ENCODE peak calls at places on chromosomes 1 and 21, in five cellular contexts. J is foreskin fibroblast; P is stimulated activated CD8-positive, alpha-beta memory T cell treated with anti-CD3 and anti-CD28 coated beads, Interleukin-4, amount 100 ng/mL, for 24 hours; C is EL; A is GM18507. M is an unnamed sample.

GRCh38 chr1:4004635-4005430 is 104.8 kb upstream of the C1orf174 start:
- DNase-seq in J (no peak), P (no peak), C (no peak), A (no peak), M (no peak)

GRCh38 chr1:227734546-227734857 is 600 bp downstream of the JMJD4 start:
- DNase-seq in J (peak; percentile 19), P (no peak), C (peak; percentile 13), A (no peak), M (no peak)

GRCh38 chr1:167924102-167924501 is 10.2 kb upstream of the ADCY10 start:
- DNase-seq in J (no peak), P (no peak), C (no peak), A (no peak), M (no peak)

GRCh38 chr1:30522031-30523004 is 201.1 kb downstream of the MATN1 start:
- DNase-seq in J (peak; percentile 77), P (no peak), C (peak; percentile 45), A (no peak), M (peak; percentile 47)

GRCh38 chr21:28893687-28894086 is 99.0 kb downstream of the LTN1 start:
- DNase-seq in J (no peak), P (no peak), C (no peak), A (no peak), M (no peak)

GRCh38 chr21:23398726-23399125 is 2208.6 kb downstream of the MRPL39 start:
- DNase-seq in J (no peak), P (no peak), C (no peak), A (no peak), M (no peak)

GRCh38 chr1:32242341-32242851 is 4.6 kb upstream of the FAM167B start:
- DNase-seq in J (peak; percentile 62), P (no peak), C (peak; percentile 40), A (no peak), M (no peak)

GRCh38 chr1:23562138-23562819 is 3.0 kb upstream of the ID3 start:
- DNase-seq in J (peak; percentile 99), P (no peak), C (peak; percentile 99), A (no peak), M (peak; percentile 98)

GRCh38 chr1:10835423-10836421 is 39.3 kb upstream of the CASZ1 start:
- DNase-seq in J (peak; percentile 37), P (no peak), C (peak; percentile 44), A (no peak), M (no peak)

GRCh38 chr1:98429851-98430496 is 231.5 kb upstream of the SNX7 start:
- DNase-seq in J (no peak), P (no peak), C (no peak), A (no peak), M (no peak)

GRCh38 chr1:203208181-203208580 is 21.3 kb downstream of the CHIT1 start:
- DNase-seq in J (no peak), P (no peak), C (no peak), A (no peak), M (no peak)

GRCh38 chr1:187013582-187014200 is 184.9 kb downstream of the PLA2G4A start:
- DNase-seq in J (no peak), P (no peak), C (peak; percentile 9), A (no peak), M (no peak)

GRCh38 chr1:67059331-67059730 is 5.4 kb upstream of the SLC35D1 start:
- DNase-seq in J (peak; percentile 53), P (no peak), C (peak; percentile 15), A (no peak), M (no peak)

GRCh38 chr1:74180490-74180889 is 17.5 kb downstream of the LRRIQ3 start:
- DNase-seq in J (peak; percentile 1), P (no peak), C (no peak), A (no peak), M (no peak)

GRCh38 chr1:47918257-47918867 is 78.8 kb downstream of the TRABD2B start:
- DNase-seq in J (no peak), P (no peak), C (no peak), A (no peak), M (no peak)

GRCh38 chr21:41960386-41960785 is 6.6 kb upstream of the C2CD2 start:
- DNase-seq in J (no peak), P (no peak), C (no peak), A (no peak), M (no peak)

GRCh38 chr21:46141767-46142580 is 13.4 kb downstream of the FTCD start:
- DNase-seq in J (no peak), P (no peak), C (no peak), A (no peak), M (no peak)

GRCh38 chr1:178020968-178021640 is 51.2 kb upstream of the SEC16B start:
- DNase-seq in J (no peak), P (no peak), C (no peak), A (no peak), M (no peak)

GRCh38 chr1:50139339-50139738 is 30.6 kb downstream of the ELAVL4 start:
- DNase-seq in J (no peak), P (no peak), C (no peak), A (no peak), M (no peak)

GRCh38 chr1:153538315-153538821 is 2.4 kb downstream of the S100A5 start:
- DNase-seq in J (peak; percentile 82), P (no peak), C (peak; percentile 64), A (no peak), M (peak; percentile 62)

GRCh38 chr1:143699115-143699514 is 272.7 kb downstream of the FAM72C start:
- DNase-seq in J (no peak), P (no peak), C (no peak), A (no peak), M (no peak)

GRCh38 chr1:66506393-66506687 is 27.6 kb upstream of the SGIP1 start:
- DNase-seq in J (no peak), P (no peak), C (no peak), A (no peak), M (no peak)

GRCh38 chr1:201985355-201985754 is 2.9 kb downstream of the RNPEP start:
- DNase-seq in J (no peak), P (no peak), C (no peak), A (no peak), M (no peak)

GRCh38 chr1:80731241-80731894 is 1069.4 kb upstream of the ADGRL2 start:
- DNase-seq in J (no peak), P (no peak), C (no peak), A (no peak), M (no peak)

GRCh38 chr1:234069760-234070159 is 165.3 kb downstream of the SLC35F3 start:
- DNase-seq in J (no peak), P (no peak), C (no peak), A (no peak), M (no peak)

GRCh38 chr1:158101455-158101854 is 79.2 kb upstream of the CD1D start:
- DNase-seq in J (no peak), P (no peak), C (no peak), A (no peak), M (no peak)

GRCh38 chr1:184472117-184472516 is 85.3 kb downstream of the C1orf21 start:
- DNase-seq in J (no peak), P (no peak), C (no peak), A (no peak), M (no peak)

GRCh38 chr1:91958926-91959325 is 9.7 kb downstream of the BRDT start:
- DNase-seq in J (no peak), P (no peak), C (no peak), A (no peak), M (no peak)

GRCh38 chr1:39269791-39270342 is 65.4 kb downstream of the MACF1 start:
- DNase-seq in J (peak; percentile 86), P (no peak), C (peak; percentile 46), A (peak; percentile 40), M (no peak)

GRCh38 chr1:27593341-27594326 is 10.3 kb downstream of the AHDC1 start:
- DNase-seq in J (no peak), P (no peak), C (no peak), A (no peak), M (no peak)

GRCh38 chr1:22176258-22176657 is 33.4 kb upstream of the WNT4 start:
- DNase-seq in J (no peak), P (peak; percentile 4), C (no peak), A (no peak), M (no peak)

GRCh38 chr1:214717323-214717722 is 114.3 kb downstream of the CENPF start:
- DNase-seq in J (no peak), P (no peak), C (no peak), A (no peak), M (no peak)

GRCh38 chr1:228006793-228007053 is at the start of gene WNT3A:
- DNase-seq in J (no peak), P (no peak), C (no peak), A (no peak), M (no peak)